ENCODE peak calls at places on chromosomes 7 and 10, in four cellular contexts. C is T-helper 2 cell, Y is tibial artery, Z is fibroblast of pulmonary artery. V is an unnamed sample.

GRCh38 chr10:100571069-100571817 is 35.5 kb downstream of the HIF1AN start:
- DNase-seq in Y (no peak), C (no peak), Z (no peak), V (no peak)

GRCh38 chr10:93376372-93377296 is 105.5 kb downstream of the MYOF start:
- DNase-seq in Y (peak), C (peak), Z (peak), V (no peak)

GRCh38 chr7:84336303-84336702 is 141.7 kb upstream of the SEMA3A start:
- DNase-seq in Z (peak), C (no peak), Y (no peak), V (no peak)

GRCh38 chr7:136251826-136252225 is 274.7 kb upstream of the MTPN start:
- DNase-seq in C (no peak), Z (no peak), Y (no peak), V (no peak)

GRCh38 chr10:99520040-99520803 is 12.5 kb upstream of the NKX2-3 start:
- DNase-seq in Y (no peak), C (no peak), Z (no peak), V (no peak)

GRCh38 chr7:103425177-103425576 is 20.8 kb downstream of the SLC26A5 start:
- DNase-seq in C (no peak), Y (no peak), Z (no peak), V (no peak)

GRCh38 chr7:84722086-84722485 is 464.8 kb downstream of the SEMA3D start:
- DNase-seq in C (no peak), Y (no peak), Z (no peak), V (no peak)

GRCh38 chr7:739964-740942 is 13.2 kb upstream of the PRKAR1B start:
- DNase-seq in C (no peak), Z (no peak), Y (peak), V (no peak)

GRCh38 chr10:135601-136464 is 578 bp downstream of the ZMYND11 start:
- DNase-seq in Y (peak), C (peak), Z (peak), V (peak)

GRCh38 chr7:132345030-132345429 is 231.2 kb downstream of the PLXNA4 start:
- DNase-seq in Y (no peak), C (no peak), Z (no peak), V (no peak)

GRCh38 chr10:118950190-118950658 is 79.3 kb upstream of the NANOS1 start:
- DNase-seq in Y (no peak), Z (peak), C (peak), V (no peak)

GRCh38 chr7:149284850-149285580 is 23.0 kb downstream of the ZNF783 start:
- DNase-seq in Z (peak), C (peak), Y (peak), V (peak)

GRCh38 chr10:8116926-8117493 is 62.5 kb downstream of the GATA3 start:
- DNase-seq in Z (no peak), C (no peak), Y (no peak), V (no peak)

GRCh38 chr10:64682043-64682442 is 1160.8 kb downstream of the REEP3 start:
- DNase-seq in Z (no peak), C (no peak), Y (no peak), V (no peak)

GRCh38 chr10:32376780-32377179 is 29.8 kb upstream of the EPC1 start:
- DNase-seq in Y (no peak), C (no peak), Z (no peak), V (no peak)

GRCh38 chr10:28623483-28623882 is 53.8 kb upstream of the BAMBI start:
- DNase-seq in Z (no peak), C (no peak), Y (no peak), V (no peak)